ENCODE peak calls at places on chromosomes 2 and 18, in nine cellular contexts. C, D, G, E, H, L, M, U and V are unnamed samples.

GRCh38 chr2:38070438-38070837 is 5.5 kb downstream of the CYP1B1 start:
- DNase-seq in C (no peak), D (no peak), G (no peak), E (no peak), H (no peak), L (no peak), M (no peak), U (no peak), V (no peak)

GRCh38 chr2:109124982-109125594 is 3.9 kb upstream of the SH3RF3 start:
- DNase-seq in C (peak), D (no peak), G (no peak), E (peak), H (no peak), L (peak), M (no peak), U (no peak), V (peak)

GRCh38 chr2:30201990-30202389 is 29.3 kb upstream of the LBH start:
- DNase-seq in C (no peak), D (no peak), G (peak), E (no peak), H (peak), L (no peak), M (no peak), U (no peak), V (no peak)

GRCh38 chr2:54073796-54074195 is 41.6 kb upstream of the ACYP2 start:
- DNase-seq in C (no peak), D (no peak), G (no peak), E (no peak), H (no peak), L (peak), M (no peak), U (no peak), V (no peak)

GRCh38 chr18:3932285-3932684 is 482.3 kb downstream of the TGIF1 start:
- DNase-seq in C (no peak), D (no peak), G (no peak), E (no peak), H (peak), L (no peak), M (no peak), U (no peak), V (no peak)

GRCh38 chr2:174344716-174345472 is 10.1 kb downstream of the SP9 start:
- DNase-seq in C (peak), D (no peak), G (no peak), E (peak), H (no peak), L (no peak), M (no peak), U (no peak), V (no peak)

GRCh38 chr2:101310591-101311389 is 2.3 kb upstream of the RNF149 start:
- DNase-seq in C (no peak), D (no peak), G (no peak), E (no peak), H (no peak), L (no peak), M (no peak), U (no peak), V (no peak)

GRCh38 chr2:98768765-98769476 is 38.0 kb upstream of the MGAT4A start:
- DNase-seq in C (peak), D (no peak), G (no peak), E (no peak), H (peak), L (no peak), M (peak), U (no peak), V (no peak)